ENCODE peak calls at places on chromosomes 11 and 22, in seven cellular contexts. B, Z, X, P, L, H and F are unnamed samples.
A peak's percentile ranks its signal among the peaks of the same experiment; 100 is the strongest.

GRCh38 chr11:35852056-35852455 is 91.8 kb upstream of the LDLRAD3 start:
- DNase-seq in H (no peak), B (no peak), Z (no peak), P (no peak), X (no peak), L (no peak), F (peak; percentile 52)

GRCh38 chr11:13761712-13762111 is 93.2 kb downstream of the FAR1 start:
- DNase-seq in P (no peak), H (no peak), L (no peak), B (no peak), X (no peak), Z (no peak), F (peak; percentile 33)

GRCh38 chr22:31944700-31945477 is 554 bp downstream of the YWHAH start:
- DNase-seq in X (no peak), B (no peak), L (no peak), H (peak; percentile 17), P (peak; percentile 75), Z (peak; percentile 35), F (no peak)

GRCh38 chr11:117300301-117300700 is 9.2 kb downstream of the BACE1-AS start:
- DNase-seq in H (peak; percentile 51), B (no peak), L (no peak), X (no peak), P (no peak), Z (no peak), F (peak; percentile 60)

GRCh38 chr11:3614742-3615171 is 27.0 kb downstream of the ART5 start:
- DNase-seq in H (no peak), Z (no peak), B (no peak), L (no peak), P (peak; percentile 64), X (peak; percentile 46), F (no peak)

GRCh38 chr11:10722307-10722706 is 28.7 kb upstream of the CTR9 start:
- DNase-seq in P (no peak), L (no peak), H (no peak), B (no peak), X (no peak), Z (no peak), F (no peak)

GRCh38 chr11:66607126-66607834 is 9.2 kb upstream of the RBM14 start:
- DNase-seq in X (peak; percentile 65), Z (no peak), P (no peak), B (no peak), H (no peak), L (no peak), F (peak; percentile 88)

GRCh38 chr11:112637046-112637445 is 324.2 kb upstream of the NCAM1 start:
- DNase-seq in Z (no peak), L (no peak), B (no peak), X (no peak), H (no peak), P (no peak), F (no peak)

GRCh38 chr11:69700278-69701140 is 3.3 kb downstream of the FGF19 start:
- DNase-seq in B (no peak), X (no peak), Z (no peak), L (no peak), H (no peak), P (no peak), F (peak; percentile 64)

GRCh38 chr11:16876840-16877239 is 137.4 kb downstream of the PLEKHA7 start:
- DNase-seq in B (no peak), L (no peak), Z (no peak), P (no peak), H (no peak), X (no peak), F (no peak)